ENCODE peak calls at places on chromosomes 5 and 9, in eight cellular contexts. J, E, F, C, Z, T, K and V are unnamed samples. For H3K27me3, the result is how much of the 10 kb centered on the place peaks cover.

GRCh38 chr9:71975833-71976232 is 64.4 kb downstream of the C9orf85 start:
- DNase-seq in J (no peak), E (no peak), F (no peak), C (no peak), Z (no peak), T (no peak), K (no peak), V (no peak)

GRCh38 chr9:94812343-94812742 is 85.8 kb downstream of the AOPEP start:
- DNase-seq in J (no peak), E (no peak), F (no peak), C (no peak), Z (no peak), T (no peak), K (no peak), V (no peak)

GRCh38 chr9:104808030-104808614 is 44.2 kb downstream of the NIPSNAP3B start:
- DNase-seq in J (no peak), E (no peak), F (peak), C (peak), Z (peak), T (peak), K (no peak), V (no peak)

GRCh38 chr5:139900546-139901250 is 105.1 kb downstream of the PSD2 start:
- DNase-seq in J (no peak), E (peak), F (no peak), C (no peak), Z (no peak), T (no peak), K (no peak), V (no peak)

GRCh38 chr5:158599132-158599531 is 500.6 kb downstream of the EBF1 start:
- DNase-seq in J (no peak), E (no peak), F (no peak), C (no peak), Z (no peak), T (no peak), K (no peak), V (no peak)

GRCh38 chr9:136686794-136687711 is at the start of gene AGPAT2:
- DNase-seq in J (peak), E (peak), F (peak), C (no peak), Z (peak), T (peak), K (no peak), V (peak)

GRCh38 chr5:148626986-148627385 is 27.3 kb downstream of the HTR4 start:
- DNase-seq in J (no peak), E (no peak), F (no peak), C (no peak), Z (no peak), T (no peak), K (no peak), V (no peak)

GRCh38 chr5:123151227-123151951 is 62.3 kb downstream of the PRDM6 start:
- DNase-seq in J (no peak), E (no peak), F (no peak), C (no peak), Z (no peak), T (no peak), K (no peak), V (no peak)

GRCh38 chr5:172903790-172904189 is 55.4 kb upstream of the RPL26L1 start:
- DNase-seq in J (peak), E (no peak), F (peak), C (no peak), Z (no peak), T (no peak), K (peak), V (peak)

GRCh38 chr5:167633931-167634341 is 657.5 kb upstream of the WWC1 start:
- DNase-seq in J (no peak), E (no peak), F (no peak), C (no peak), Z (no peak), T (no peak), K (peak), V (no peak)
- H3K4me3 ChIP-seq in J (no peak), E (no peak), F (no peak), C (no peak), Z (no peak), T (no peak), K (no peak), V (no peak)

DNA sequence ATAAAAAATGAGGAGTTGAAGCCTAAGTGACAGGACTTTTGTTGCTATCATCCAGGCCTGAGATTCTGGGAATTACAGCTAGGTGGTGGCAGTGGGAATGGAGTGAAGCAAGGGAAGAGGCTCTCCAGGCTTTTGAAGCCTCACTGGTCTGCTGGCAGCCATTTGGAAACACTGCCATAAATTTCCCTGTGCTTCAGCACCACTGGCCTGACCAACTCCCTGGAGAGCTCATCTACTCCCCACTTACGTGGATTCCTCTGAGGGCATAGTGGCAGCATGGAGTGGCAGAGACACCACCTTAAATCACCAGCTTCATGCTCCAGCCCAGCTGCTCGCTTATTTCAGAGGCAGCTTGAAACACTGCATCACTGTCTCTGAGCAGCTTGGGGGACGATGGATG is 518.2 kb downstream of the TLR4 start:
- DNase-seq in J (no peak), E (no peak), F (no peak), C (no peak), Z (peak), T (peak), K (no peak), V (no peak)
- TF ChIP-seq CTCF in J (no peak), E (no peak), F (no peak), C (peak), Z (peak), T (peak), K (no peak), V (no peak)

GRCh38 chr5:10987881-10988504 is 227.0 kb upstream of the DAP start:
- DNase-seq in J (peak), E (peak), F (peak), C (peak), Z (peak), T (peak), K (no peak), V (peak)
- H3K27me3 ChIP-seq in J (under half), E (under half), F (under half), C (under half), Z (under half), T (under half), K (under half), V (under half)

GRCh38 chr9:129595903-129596540 is 24.9 kb downstream of the C9orf50 start:
- DNase-seq in J (no peak), E (no peak), F (no peak), C (no peak), Z (no peak), T (no peak), K (no peak), V (no peak)

GRCh38 chr9:129595323-129595741 is 25.6 kb downstream of the C9orf50 start:
- DNase-seq in J (no peak), E (no peak), F (no peak), C (no peak), Z (no peak), T (no peak), K (no peak), V (peak)

GRCh38 chr9:129597355-129598088 is 23.4 kb downstream of the C9orf50 start:
- DNase-seq in J (peak), E (no peak), F (no peak), C (no peak), Z (peak), T (no peak), K (no peak), V (peak)

GRCh38 chr9:129596541-129597328 is 24.2 kb downstream of the C9orf50 start:
- DNase-seq in J (peak), E (no peak), F (no peak), C (no peak), Z (peak), T (no peak), K (no peak), V (peak)

DNA sequence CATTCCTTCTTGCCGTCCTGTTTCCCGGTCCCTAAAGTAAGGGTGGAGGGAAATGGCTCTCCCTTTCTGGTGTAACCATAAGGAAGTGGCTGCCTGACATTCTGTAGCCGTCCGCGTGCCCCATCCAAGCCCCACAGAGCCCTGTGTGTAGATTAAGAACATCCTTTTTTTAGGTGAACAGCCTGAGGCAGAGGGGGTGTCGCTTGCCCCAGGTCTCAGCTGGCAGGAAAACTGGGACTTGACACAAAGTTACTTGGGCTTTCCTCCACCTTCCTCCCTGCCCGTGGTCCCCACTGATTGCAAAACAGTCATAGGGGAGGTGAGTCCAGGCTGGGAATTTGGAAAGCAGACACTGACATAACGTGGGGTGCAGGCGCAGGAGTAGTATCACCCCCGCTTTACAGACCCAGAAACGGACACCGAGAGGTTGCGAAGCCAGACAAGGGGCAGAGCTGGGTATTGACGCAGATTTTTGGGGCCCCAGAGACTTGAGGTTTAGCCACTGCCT is 22.8 kb downstream of the C9orf50 start:
- DNase-seq in J (no peak), E (no peak), F (no peak), C (no peak), Z (no peak), T (no peak), K (no peak), V (no peak)
- H3K4me3 ChIP-seq in J (peak), E (no peak), F (no peak), C (peak), Z (peak), T (no peak), K (peak), V (peak)

DNA sequence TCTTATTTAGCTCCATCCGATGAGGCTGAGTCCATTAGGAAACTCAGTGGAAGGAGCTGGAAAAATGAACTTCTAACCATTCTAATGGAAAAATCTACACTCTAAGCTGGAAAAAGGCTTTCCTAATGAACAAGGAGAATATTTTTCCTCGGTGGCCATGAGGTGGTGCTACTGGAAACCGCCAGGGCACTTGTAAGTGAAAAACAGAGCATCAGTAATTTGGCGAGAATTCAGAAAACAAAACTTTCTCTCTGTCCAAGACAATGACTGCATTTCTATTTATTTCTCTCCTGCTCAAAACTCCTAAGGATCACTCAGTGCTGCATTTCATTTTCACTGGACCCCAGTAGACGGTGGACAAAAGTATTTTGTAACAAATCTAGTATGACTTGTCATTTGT is 237.6 kb downstream of the TENT4A start:
- DNase-seq in J (no peak), E (no peak), F (no peak), C (no peak), Z (no peak), T (peak), K (no peak), V (no peak)
- TF ChIP-seq CTCF in J (no peak), E (no peak), F (no peak), C (no peak), Z (no peak), T (peak), K (no peak), V (no peak)

GRCh38 chr5:76084496-76085285 is 1.5 kb downstream of the SV2C start:
- DNase-seq in J (no peak), E (peak), F (peak), C (no peak), Z (peak), T (peak), K (no peak), V (no peak)
- H3K27me3 ChIP-seq in J (under half), E (half or more), F (half or more), C (half or more), Z (half or more), T (under half), K (under half), V (under half)

GRCh38 chr5:151682240-151682639 is 4.5 kb downstream of the SPARC start:
- DNase-seq in J (no peak), E (no peak), F (no peak), C (no peak), Z (no peak), T (no peak), K (no peak), V (no peak)
- H3K4me3 ChIP-seq in J (no peak), E (no peak), F (no peak), C (no peak), Z (no peak), T (no peak), K (peak), V (no peak)

DNA sequence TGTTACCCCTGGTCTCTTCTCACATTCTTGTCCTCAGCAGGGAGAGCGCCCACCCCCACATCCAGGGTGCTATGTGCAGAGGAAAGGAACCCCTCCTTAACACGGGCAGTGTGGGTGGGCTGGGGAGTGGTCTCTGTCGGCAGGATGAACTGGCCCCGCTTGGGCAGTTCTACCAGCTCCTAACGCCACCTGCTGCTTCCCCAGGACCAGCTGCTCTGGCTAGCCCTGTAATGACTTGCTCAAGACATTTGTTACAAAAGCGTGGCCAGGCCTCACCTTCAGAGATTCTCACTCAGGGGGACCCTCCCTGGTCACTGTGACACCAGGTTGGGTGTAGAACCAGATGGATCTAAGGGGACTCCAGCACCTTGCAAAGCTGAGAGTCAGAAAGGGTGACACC is 82.4 kb downstream of the HMCN2 start:
- DNase-seq in J (no peak), E (peak), F (no peak), C (no peak), Z (peak), T (peak), K (no peak), V (no peak)
- TF ChIP-seq CTCF in J (no peak), E (no peak), F (no peak), C (no peak), Z (peak), T (peak), K (no peak), V (no peak)

GRCh38 chr5:169301386-169301930 is 519 bp upstream of the SLIT3 start:
- DNase-seq in J (no peak), E (no peak), F (no peak), C (no peak), Z (peak), T (no peak), K (no peak), V (no peak)

GRCh38 chr5:169303119-169303515 is 2.2 kb upstream of the SLIT3 start:
- DNase-seq in J (no peak), E (no peak), F (no peak), C (no peak), Z (no peak), T (no peak), K (no peak), V (no peak)

GRCh38 chr5:169302491-169303118 is 1.7 kb upstream of the SLIT3 start:
- DNase-seq in J (peak), E (peak), F (peak), C (peak), Z (peak), T (peak), K (peak), V (peak)

GRCh38 chr5:169302046-169302445 is 1.1 kb upstream of the SLIT3 start:
- DNase-seq in J (no peak), E (no peak), F (no peak), C (no peak), Z (no peak), T (no peak), K (no peak), V (no peak)

GRCh38 chr5:169304175-169304574 is 3.2 kb upstream of the SLIT3 start:
- DNase-seq in J (no peak), E (no peak), F (no peak), C (no peak), Z (no peak), T (no peak), K (no peak), V (no peak)
- H3K27me3 ChIP-seq in J (under half), E (under half), F (under half), C (under half), Z (half or more), T (half or more), K (under half), V (under half)

GRCh38 chr9:128706045-128706444 is 3.7 kb downstream of the PKN3 start:
- DNase-seq in J (no peak), E (peak), F (no peak), C (no peak), Z (no peak), T (no peak), K (no peak), V (no peak)

GRCh38 chr9:128705051-128705965 is 3.0 kb downstream of the PKN3 start:
- DNase-seq in J (no peak), E (peak), F (no peak), C (no peak), Z (no peak), T (no peak), K (no peak), V (no peak)

GRCh38 chr9:128702949-128703615 is 779 bp downstream of the PKN3 start:
- DNase-seq in J (no peak), E (peak), F (peak), C (no peak), Z (peak), T (peak), K (no peak), V (no peak)

GRCh38 chr9:128703616-128704355 is 1.5 kb downstream of the PKN3 start:
- DNase-seq in J (no peak), E (peak), F (no peak), C (no peak), Z (no peak), T (no peak), K (no peak), V (no peak)

GRCh38 chr9:128704356-128704670 is 2.0 kb downstream of the PKN3 start:
- DNase-seq in J (no peak), E (no peak), F (no peak), C (no peak), Z (no peak), T (no peak), K (no peak), V (no peak)
- H3K4me3 ChIP-seq in J (no peak), E (no peak), F (no peak), C (no peak), Z (no peak), T (no peak), K (no peak), V (no peak)